ENCODE peak calls at places on chromosomes 3 and 15, in seven cellular contexts. One of them, this sample, is unnamed.

GRCh38 chr15:88509321-88509720 is 37.2 kb downstream of the DET1 start:
- DNase-seq in HFF-Myc: no peak
- DNase-seq in WTC11: no peak
- DNase-seq in stimulated activated CD8-positive, alpha-beta memory T cell treated with anti-CD3 and anti-CD28 coated beads, Interleukin-7, amount 100 ng/mL, for 4 hours: no peak
- DNase-seq in uterus: no peak
- DNase-seq in left ventricle myocardium inferior: no peak
- DNase-seq in Caki2: no peak
- DNase-seq in this sample: no peak

GRCh38 chr3:150035400-150035799 is 64.7 kb upstream of the PFN2 start:
- DNase-seq in left ventricle myocardium inferior: no peak
- DNase-seq in WTC11: no peak
- DNase-seq in stimulated activated CD8-positive, alpha-beta memory T cell treated with anti-CD3 and anti-CD28 coated beads, Interleukin-7, amount 100 ng/mL, for 4 hours: no peak
- DNase-seq in uterus: no peak
- DNase-seq in Caki2: no peak
- DNase-seq in HFF-Myc: no peak
- DNase-seq in this sample: no peak

GRCh38 chr3:170470063-170471006 is 51.7 kb downstream of the CLDN11 start:
- DNase-seq in uterus: peak
- DNase-seq in HFF-Myc: peak
- DNase-seq in left ventricle myocardium inferior: no peak
- DNase-seq in Caki2: peak
- DNase-seq in stimulated activated CD8-positive, alpha-beta memory T cell treated with anti-CD3 and anti-CD28 coated beads, Interleukin-7, amount 100 ng/mL, for 4 hours: no peak
- DNase-seq in WTC11: no peak
- DNase-seq in this sample: no peak

GRCh38 chr15:78316211-78317077 is 17.0 kb upstream of the SKIC8 start:
- DNase-seq in stimulated activated CD8-positive, alpha-beta memory T cell treated with anti-CD3 and anti-CD28 coated beads, Interleukin-7, amount 100 ng/mL, for 4 hours: no peak
- DNase-seq in HFF-Myc: no peak
- DNase-seq in uterus: no peak
- DNase-seq in left ventricle myocardium inferior: no peak
- DNase-seq in WTC11: peak
- DNase-seq in Caki2: no peak
- DNase-seq in this sample: no peak

GRCh38 chr3:60304103-60304502 is 947.1 kb downstream of the FHIT start:
- DNase-seq in left ventricle myocardium inferior: no peak
- DNase-seq in Caki2: no peak
- DNase-seq in WTC11: no peak
- DNase-seq in uterus: no peak
- DNase-seq in stimulated activated CD8-positive, alpha-beta memory T cell treated with anti-CD3 and anti-CD28 coated beads, Interleukin-7, amount 100 ng/mL, for 4 hours: no peak
- DNase-seq in HFF-Myc: no peak
- DNase-seq in this sample: no peak

GRCh38 chr15:100897873-100898490 is 18.4 kb downstream of the ALDH1A3 start:
- DNase-seq in WTC11: no peak
- DNase-seq in Caki2: no peak
- DNase-seq in left ventricle myocardium inferior: no peak
- DNase-seq in uterus: no peak
- DNase-seq in HFF-Myc: no peak
- DNase-seq in stimulated activated CD8-positive, alpha-beta memory T cell treated with anti-CD3 and anti-CD28 coated beads, Interleukin-7, amount 100 ng/mL, for 4 hours: no peak
- DNase-seq in this sample: no peak

GRCh38 chr3:47425383-47425778 is 44.6 kb downstream of the PTPN23 start:
- DNase-seq in HFF-Myc: no peak
- DNase-seq in WTC11: no peak
- DNase-seq in uterus: no peak
- DNase-seq in left ventricle myocardium inferior: no peak
- DNase-seq in Caki2: no peak
- DNase-seq in stimulated activated CD8-positive, alpha-beta memory T cell treated with anti-CD3 and anti-CD28 coated beads, Interleukin-7, amount 100 ng/mL, for 4 hours: no peak
- DNase-seq in this sample: no peak

GRCh38 chr3:111070772-111071256 is 802 bp upstream of the NECTIN3 start:
- DNase-seq in uterus: no peak
- DNase-seq in HFF-Myc: no peak
- DNase-seq in stimulated activated CD8-positive, alpha-beta memory T cell treated with anti-CD3 and anti-CD28 coated beads, Interleukin-7, amount 100 ng/mL, for 4 hours: no peak
- DNase-seq in left ventricle myocardium inferior: no peak
- DNase-seq in WTC11: no peak
- DNase-seq in Caki2: no peak
- DNase-seq in this sample: no peak

GRCh38 chr15:67187351-67187854 is 67.1 kb downstream of the AAGAB start:
- DNase-seq in WTC11: no peak
- DNase-seq in left ventricle myocardium inferior: no peak
- DNase-seq in stimulated activated CD8-positive, alpha-beta memory T cell treated with anti-CD3 and anti-CD28 coated beads, Interleukin-7, amount 100 ng/mL, for 4 hours: no peak
- DNase-seq in Caki2: no peak
- DNase-seq in uterus: peak
- DNase-seq in HFF-Myc: no peak
- DNase-seq in this sample: no peak

GRCh38 chr15:51708013-51708412 is 26.7 kb downstream of the SCG3 start:
- DNase-seq in uterus: peak
- DNase-seq in HFF-Myc: no peak
- DNase-seq in left ventricle myocardium inferior: no peak
- DNase-seq in stimulated activated CD8-positive, alpha-beta memory T cell treated with anti-CD3 and anti-CD28 coated beads, Interleukin-7, amount 100 ng/mL, for 4 hours: no peak
- DNase-seq in Caki2: no peak
- DNase-seq in WTC11: no peak
- DNase-seq in this sample: no peak

GRCh38 chr3:109115451-109115850 is 2.5 kb downstream of the MORC1 start:
- DNase-seq in stimulated activated CD8-positive, alpha-beta memory T cell treated with anti-CD3 and anti-CD28 coated beads, Interleukin-7, amount 100 ng/mL, for 4 hours: no peak
- DNase-seq in WTC11: no peak
- DNase-seq in Caki2: no peak
- DNase-seq in HFF-Myc: no peak
- DNase-seq in uterus: no peak
- DNase-seq in left ventricle myocardium inferior: no peak
- DNase-seq in this sample: no peak

GRCh38 chr3:48678056-48678455 is 7.7 kb downstream of the NCKIPSD start:
- DNase-seq in WTC11: no peak
- DNase-seq in stimulated activated CD8-positive, alpha-beta memory T cell treated with anti-CD3 and anti-CD28 coated beads, Interleukin-7, amount 100 ng/mL, for 4 hours: no peak
- DNase-seq in Caki2: no peak
- DNase-seq in left ventricle myocardium inferior: no peak
- DNase-seq in uterus: no peak
- DNase-seq in HFF-Myc: no peak
- DNase-seq in this sample: no peak

GRCh38 chr15:97815841-97816240 is 144.7 kb upstream of the ARRDC4 start:
- DNase-seq in HFF-Myc: no peak
- DNase-seq in stimulated activated CD8-positive, alpha-beta memory T cell treated with anti-CD3 and anti-CD28 coated beads, Interleukin-7, amount 100 ng/mL, for 4 hours: no peak
- DNase-seq in WTC11: no peak
- DNase-seq in Caki2: no peak
- DNase-seq in uterus: no peak
- DNase-seq in left ventricle myocardium inferior: no peak
- DNase-seq in this sample: no peak

GRCh38 chr3:176920806-176921205 is 276.5 kb downstream of the TBL1XR1 start:
- DNase-seq in Caki2: no peak
- DNase-seq in uterus: no peak
- DNase-seq in HFF-Myc: no peak
- DNase-seq in WTC11: no peak
- DNase-seq in stimulated activated CD8-positive, alpha-beta memory T cell treated with anti-CD3 and anti-CD28 coated beads, Interleukin-7, amount 100 ng/mL, for 4 hours: no peak
- DNase-seq in left ventricle myocardium inferior: no peak
- DNase-seq in this sample: no peak

GRCh38 chr3:13564751-13565560 is 16.0 kb downstream of the FBLN2 start:
- DNase-seq in HFF-Myc: no peak
- DNase-seq in stimulated activated CD8-positive, alpha-beta memory T cell treated with anti-CD3 and anti-CD28 coated beads, Interleukin-7, amount 100 ng/mL, for 4 hours: no peak
- DNase-seq in uterus: no peak
- DNase-seq in Caki2: no peak
- DNase-seq in left ventricle myocardium inferior: peak
- DNase-seq in WTC11: no peak
- DNase-seq in this sample: no peak

GRCh38 chr3:6551165-6551564 is 309.8 kb upstream of the GRM7 start:
- DNase-seq in WTC11: no peak
- DNase-seq in Caki2: no peak
- DNase-seq in uterus: no peak
- DNase-seq in stimulated activated CD8-positive, alpha-beta memory T cell treated with anti-CD3 and anti-CD28 coated beads, Interleukin-7, amount 100 ng/mL, for 4 hours: no peak
- DNase-seq in left ventricle myocardium inferior: no peak
- DNase-seq in HFF-Myc: no peak
- DNase-seq in this sample: no peak

GRCh38 chr15:39828374-39828931 is 45.8 kb upstream of the FSIP1 start:
- DNase-seq in left ventricle myocardium inferior: no peak
- DNase-seq in HFF-Myc: no peak
- DNase-seq in Caki2: no peak
- DNase-seq in WTC11: no peak
- DNase-seq in stimulated activated CD8-positive, alpha-beta memory T cell treated with anti-CD3 and anti-CD28 coated beads, Interleukin-7, amount 100 ng/mL, for 4 hours: no peak
- DNase-seq in uterus: no peak
- DNase-seq in this sample: no peak

GRCh38 chr3:132786890-132787289 is 64.7 kb upstream of the NPHP3 start:
- DNase-seq in uterus: no peak
- DNase-seq in Caki2: no peak
- DNase-seq in stimulated activated CD8-positive, alpha-beta memory T cell treated with anti-CD3 and anti-CD28 coated beads, Interleukin-7, amount 100 ng/mL, for 4 hours: no peak
- DNase-seq in left ventricle myocardium inferior: no peak
- DNase-seq in HFF-Myc: no peak
- DNase-seq in WTC11: no peak
- DNase-seq in this sample: no peak

GRCh38 chr3:111892070-111892469 is 33.0 kb downstream of the PHLDB2 start:
- DNase-seq in left ventricle myocardium inferior: no peak
- DNase-seq in Caki2: no peak
- DNase-seq in stimulated activated CD8-positive, alpha-beta memory T cell treated with anti-CD3 and anti-CD28 coated beads, Interleukin-7, amount 100 ng/mL, for 4 hours: no peak
- DNase-seq in WTC11: no peak
- DNase-seq in HFF-Myc: no peak
- DNase-seq in uterus: no peak
- DNase-seq in this sample: no peak

GRCh38 chr15:69193948-69194827 is 33.8 kb downstream of the GLCE start:
- DNase-seq in left ventricle myocardium inferior: no peak
- DNase-seq in Caki2: no peak
- DNase-seq in stimulated activated CD8-positive, alpha-beta memory T cell treated with anti-CD3 and anti-CD28 coated beads, Interleukin-7, amount 100 ng/mL, for 4 hours: no peak
- DNase-seq in uterus: no peak
- DNase-seq in HFF-Myc: peak
- DNase-seq in WTC11: no peak
- DNase-seq in this sample: no peak

GRCh38 chr15:67825880-67826716 is 789 bp downstream of the SKOR1 start:
- DNase-seq in left ventricle myocardium inferior: no peak
- DNase-seq in stimulated activated CD8-positive, alpha-beta memory T cell treated with anti-CD3 and anti-CD28 coated beads, Interleukin-7, amount 100 ng/mL, for 4 hours: no peak
- DNase-seq in HFF-Myc: no peak
- DNase-seq in Caki2: no peak
- DNase-seq in WTC11: peak
- DNase-seq in uterus: no peak
- DNase-seq in this sample: no peak

GRCh38 chr3:187403768-187404270 is 35.6 kb downstream of the RTP4 start:
- DNase-seq in uterus: peak
- DNase-seq in Caki2: peak
- DNase-seq in left ventricle myocardium inferior: no peak
- DNase-seq in stimulated activated CD8-positive, alpha-beta memory T cell treated with anti-CD3 and anti-CD28 coated beads, Interleukin-7, amount 100 ng/mL, for 4 hours: no peak
- DNase-seq in HFF-Myc: peak
- DNase-seq in WTC11: no peak
- DNase-seq in this sample: no peak

GRCh38 chr3:6168242-6168641 is 692.7 kb upstream of the GRM7 start:
- DNase-seq in left ventricle myocardium inferior: no peak
- DNase-seq in Caki2: no peak
- DNase-seq in stimulated activated CD8-positive, alpha-beta memory T cell treated with anti-CD3 and anti-CD28 coated beads, Interleukin-7, amount 100 ng/mL, for 4 hours: no peak
- DNase-seq in HFF-Myc: no peak
- DNase-seq in WTC11: no peak
- DNase-seq in uterus: no peak
- DNase-seq in this sample: no peak

GRCh38 chr3:159672728-159673471 is 315.7 kb upstream of the IL12A start:
- DNase-seq in left ventricle myocardium inferior: no peak
- DNase-seq in HFF-Myc: no peak
- DNase-seq in WTC11: no peak
- DNase-seq in uterus: no peak
- DNase-seq in Caki2: peak
- DNase-seq in stimulated activated CD8-positive, alpha-beta memory T cell treated with anti-CD3 and anti-CD28 coated beads, Interleukin-7, amount 100 ng/mL, for 4 hours: no peak
- DNase-seq in this sample: no peak

GRCh38 chr3:5692446-5692845 is 504.9 kb downstream of the EDEM1 start:
- DNase-seq in left ventricle myocardium inferior: no peak
- DNase-seq in Caki2: no peak
- DNase-seq in WTC11: no peak
- DNase-seq in uterus: no peak
- DNase-seq in stimulated activated CD8-positive, alpha-beta memory T cell treated with anti-CD3 and anti-CD28 coated beads, Interleukin-7, amount 100 ng/mL, for 4 hours: no peak
- DNase-seq in HFF-Myc: no peak
- DNase-seq in this sample: no peak

GRCh38 chr3:38455639-38456430 is 2.1 kb downstream of the ACVR2B start:
- DNase-seq in HFF-Myc: no peak
- DNase-seq in Caki2: no peak
- DNase-seq in left ventricle myocardium inferior: no peak
- DNase-seq in WTC11: no peak
- DNase-seq in stimulated activated CD8-positive, alpha-beta memory T cell treated with anti-CD3 and anti-CD28 coated beads, Interleukin-7, amount 100 ng/mL, for 4 hours: no peak
- DNase-seq in uterus: peak
- DNase-seq in this sample: no peak

GRCh38 chr3:177995006-177995732 is 541.1 kb upstream of the KCNMB2 start:
- DNase-seq in uterus: no peak
- DNase-seq in HFF-Myc: no peak
- DNase-seq in WTC11: no peak
- DNase-seq in stimulated activated CD8-positive, alpha-beta memory T cell treated with anti-CD3 and anti-CD28 coated beads, Interleukin-7, amount 100 ng/mL, for 4 hours: no peak
- DNase-seq in Caki2: no peak
- DNase-seq in left ventricle myocardium inferior: no peak
- DNase-seq in this sample: no peak

GRCh38 chr3:146739203-146739671 is 134.1 kb upstream of the PLSCR5 start:
- DNase-seq in left ventricle myocardium inferior: no peak
- DNase-seq in Caki2: no peak
- DNase-seq in uterus: no peak
- DNase-seq in WTC11: no peak
- DNase-seq in stimulated activated CD8-positive, alpha-beta memory T cell treated with anti-CD3 and anti-CD28 coated beads, Interleukin-7, amount 100 ng/mL, for 4 hours: no peak
- DNase-seq in HFF-Myc: no peak
- DNase-seq in this sample: no peak

GRCh38 chr3:187935623-187936156 is 190.4 kb upstream of the BCL6 start:
- DNase-seq in Caki2: no peak
- DNase-seq in uterus: no peak
- DNase-seq in HFF-Myc: no peak
- DNase-seq in WTC11: no peak
- DNase-seq in stimulated activated CD8-positive, alpha-beta memory T cell treated with anti-CD3 and anti-CD28 coated beads, Interleukin-7, amount 100 ng/mL, for 4 hours: peak
- DNase-seq in left ventricle myocardium inferior: no peak
- DNase-seq in this sample: no peak

GRCh38 chr3:158101330-158102218 is 4.6 kb downstream of the SHOX2 start:
- DNase-seq in left ventricle myocardium inferior: no peak
- DNase-seq in WTC11: no peak
- DNase-seq in Caki2: no peak
- DNase-seq in uterus: no peak
- DNase-seq in HFF-Myc: no peak
- DNase-seq in stimulated activated CD8-positive, alpha-beta memory T cell treated with anti-CD3 and anti-CD28 coated beads, Interleukin-7, amount 100 ng/mL, for 4 hours: no peak
- DNase-seq in this sample: no peak

GRCh38 chr3:14208977-14209394 is 30.4 kb downstream of the LSM3 start:
- DNase-seq in WTC11: no peak
- DNase-seq in stimulated activated CD8-positive, alpha-beta memory T cell treated with anti-CD3 and anti-CD28 coated beads, Interleukin-7, amount 100 ng/mL, for 4 hours: no peak
- DNase-seq in uterus: no peak
- DNase-seq in HFF-Myc: no peak
- DNase-seq in left ventricle myocardium inferior: no peak
- DNase-seq in Caki2: no peak
- DNase-seq in this sample: no peak

GRCh38 chr3:63950698-63951097 is 38.5 kb upstream of the SCAANT1 start:
- DNase-seq in uterus: no peak
- DNase-seq in HFF-Myc: no peak
- DNase-seq in stimulated activated CD8-positive, alpha-beta memory T cell treated with anti-CD3 and anti-CD28 coated beads, Interleukin-7, amount 100 ng/mL, for 4 hours: no peak
- DNase-seq in WTC11: no peak
- DNase-seq in Caki2: no peak
- DNase-seq in left ventricle myocardium inferior: no peak
- DNase-seq in this sample: no peak

GRCh38 chr3:151553873-151554272 is 93.0 kb upstream of the IGSF10 start:
- DNase-seq in left ventricle myocardium inferior: no peak
- DNase-seq in WTC11: no peak
- DNase-seq in Caki2: no peak
- DNase-seq in HFF-Myc: no peak
- DNase-seq in uterus: peak
- DNase-seq in stimulated activated CD8-positive, alpha-beta memory T cell treated with anti-CD3 and anti-CD28 coated beads, Interleukin-7, amount 100 ng/mL, for 4 hours: no peak
- DNase-seq in this sample: no peak

This sample was measured in neuronal stem cell.